ENCODE peak calls at places on chromosomes 11 and 22, in five cellular contexts. C is mammary epithelial cell, I is stomach, T is neural progenitor cell, P is natural killer cell. K is an unnamed sample.

GRCh38 chr11:125275905-125276634 is 111.5 kb downstream of the PKNOX2 start:
- DNase-seq in C (peak; percentile 45), I (no peak), T (no peak), P (no peak), K (no peak)

GRCh38 chr11:34333787-34334186 is 24.0 kb downstream of the ABTB2 start:
- DNase-seq in C (no peak), I (no peak), T (no peak), P (no peak), K (no peak)

GRCh38 chr11:57345555-57346151 is 7.5 kb downstream of the P2RX3 start:
- DNase-seq in C (peak; percentile 60), I (peak; percentile 85), T (peak; percentile 87), P (peak; percentile 57), K (peak; percentile 51)

GRCh38 chr11:4891996-4892640 is 10.4 kb downstream of the OR51T1 start:
- DNase-seq in C (peak; percentile 82), I (no peak), T (no peak), P (no peak), K (no peak)

GRCh38 chr11:66880484-66881211 is 23.8 kb downstream of the LRFN4 start:
- DNase-seq in C (peak; percentile 92), I (peak; percentile 75), T (no peak), P (no peak), K (no peak)

GRCh38 chr11:46117842-46118241 is 3.4 kb downstream of the PHF21A start:
- DNase-seq in C (no peak), I (no peak), T (no peak), P (no peak), K (no peak)

GRCh38 chr11:32817843-32818183 is 11.9 kb upstream of the PRRG4 start:
- DNase-seq in C (no peak), I (no peak), T (no peak), P (no peak), K (no peak)

GRCh38 chr22:33687464-33687863 is 232.8 kb downstream of the LARGE1 start:
- DNase-seq in C (no peak), I (no peak), T (no peak), P (no peak), K (no peak)

GRCh38 chr11:47268448-47269001 is 1.4 kb upstream of the MADD start:
- DNase-seq in C (no peak), I (no peak), T (no peak), P (no peak), K (no peak)

DNA sequence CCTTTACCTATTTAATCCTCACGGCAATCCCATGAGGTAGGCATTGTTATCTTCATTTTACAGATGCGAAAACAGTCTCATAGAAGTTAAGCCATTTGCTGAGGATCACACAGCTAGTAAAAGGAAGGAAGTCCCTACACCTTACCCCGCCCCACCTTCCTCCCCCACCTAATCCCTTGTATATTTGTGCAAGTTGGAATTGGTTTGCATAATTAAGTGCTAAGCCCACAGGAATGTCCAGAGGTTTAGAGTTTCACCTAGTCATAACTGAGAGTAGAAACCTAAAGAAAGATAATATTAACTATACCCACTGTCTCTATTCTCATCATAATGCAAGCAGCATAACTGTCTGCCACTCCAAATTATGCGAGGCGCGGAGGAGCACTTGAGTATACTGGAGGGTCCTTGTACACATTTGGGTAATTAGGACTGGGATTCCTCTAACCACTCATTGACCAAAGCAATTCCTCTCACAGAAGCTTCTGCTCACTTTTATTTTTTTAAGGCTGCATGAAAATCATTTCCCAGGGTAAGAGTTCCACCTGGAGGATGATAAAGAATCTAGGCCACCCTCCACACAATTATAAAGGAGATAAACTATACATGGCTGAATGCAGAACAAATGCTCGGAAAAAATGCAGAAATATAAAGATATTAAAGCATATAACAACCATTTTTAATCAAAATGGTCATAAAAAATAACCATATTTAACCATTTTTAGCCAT is 199.9 kb downstream of the FAM181B start:
- DNase-seq in C (peak; percentile 0), I (no peak), T (peak; percentile 13), P (no peak), K (no peak)
- TF ChIP-seq CTCF in C (no peak), I (no peak), T (no peak), P (no peak), K (no peak)

GRCh38 chr11:1521382-1522080 is 35.0 kb upstream of the MOB2 start:
- DNase-seq in C (no peak), I (no peak), T (no peak), P (no peak), K (no peak)
- TF ChIP-seq CTCF in C (no peak), I (no peak), T (no peak), P (no peak), K (no peak)

DNA sequence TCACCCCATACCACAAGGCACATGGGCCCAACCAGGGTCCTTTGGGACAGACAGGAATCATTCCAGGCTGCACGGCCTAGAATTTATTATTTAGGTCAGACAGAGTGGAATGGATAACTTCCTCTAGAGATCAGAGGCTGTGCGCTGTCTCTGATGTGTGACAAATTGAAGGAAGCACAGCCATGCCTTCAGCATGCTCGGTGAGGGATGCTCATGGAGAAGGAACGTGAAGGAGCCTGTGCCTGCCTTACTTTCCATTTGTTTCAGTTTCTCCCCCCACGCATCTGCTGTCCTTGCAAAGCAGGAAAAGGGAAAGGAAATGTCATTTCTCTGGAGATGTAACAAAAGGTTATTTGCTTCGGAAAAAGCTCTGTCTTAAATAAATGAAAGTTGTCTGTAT is 644.1 kb downstream of the OPCML start:
- DNase-seq in C (no peak), I (no peak), T (no peak), P (no peak), K (no peak)
- TF ChIP-seq CTCF in C (no peak), I (no peak), T (no peak), P (no peak), K (no peak)

GRCh38 chr11:118522571-118523072 is 4.7 kb upstream of the TTC36 start:
- DNase-seq in C (peak; percentile 26), I (no peak), T (peak; percentile 55), P (no peak), K (no peak)
- TF ChIP-seq CTCF in C (peak; percentile 40), I (peak; percentile 13), T (peak; percentile 49), P (no peak), K (no peak)

GRCh38 chr22:38305481-38306448 is 11.5 kb downstream of the CSNK1E start:
- DNase-seq in C (peak; percentile 63), I (no peak), T (peak; percentile 49), P (no peak), K (no peak)

GRCh38 chr22:38303974-38304373 is 13.3 kb downstream of the CSNK1E start:
- DNase-seq in C (no peak), I (no peak), T (no peak), P (no peak), K (no peak)

GRCh38 chr22:38302906-38303305 is 14.3 kb downstream of the CSNK1E start:
- DNase-seq in C (no peak), I (no peak), T (no peak), P (no peak), K (no peak)

GRCh38 chr22:38300197-38300945 is 16.9 kb downstream of the CSNK1E start:
- DNase-seq in C (no peak), I (no peak), T (no peak), P (no peak), K (no peak)

GRCh38 chr22:38304526-38304925 is 12.7 kb downstream of the CSNK1E start:
- DNase-seq in C (no peak), I (no peak), T (no peak), P (no peak), K (no peak)
- TF ChIP-seq CTCF in C (no peak), I (no peak), T (peak; percentile 11), P (no peak), K (no peak)

GRCh38 chr11:111527279-111527678 is 12.7 kb downstream of the HOATZ start:
- DNase-seq in C (no peak), I (no peak), T (no peak), P (no peak), K (no peak)

GRCh38 chr11:111526501-111526900 is 11.9 kb downstream of the HOATZ start:
- DNase-seq in C (peak; percentile 92), I (no peak), T (no peak), P (no peak), K (no peak)

GRCh38 chr11:111531156-111531555 is 9.4 kb upstream of the LAYN start:
- DNase-seq in C (peak; percentile 74), I (no peak), T (no peak), P (no peak), K (no peak)

GRCh38 chr11:111530091-111530490 is 10.4 kb upstream of the LAYN start:
- DNase-seq in C (peak; percentile 85), I (no peak), T (no peak), P (no peak), K (no peak)

GRCh38 chr11:111528557-111528956 is 12.0 kb upstream of the LAYN start:
- DNase-seq in C (no peak), I (no peak), T (no peak), P (no peak), K (no peak)
- TF ChIP-seq CTCF in C (no peak), I (no peak), T (no peak), P (no peak), K (no peak)

DNA sequence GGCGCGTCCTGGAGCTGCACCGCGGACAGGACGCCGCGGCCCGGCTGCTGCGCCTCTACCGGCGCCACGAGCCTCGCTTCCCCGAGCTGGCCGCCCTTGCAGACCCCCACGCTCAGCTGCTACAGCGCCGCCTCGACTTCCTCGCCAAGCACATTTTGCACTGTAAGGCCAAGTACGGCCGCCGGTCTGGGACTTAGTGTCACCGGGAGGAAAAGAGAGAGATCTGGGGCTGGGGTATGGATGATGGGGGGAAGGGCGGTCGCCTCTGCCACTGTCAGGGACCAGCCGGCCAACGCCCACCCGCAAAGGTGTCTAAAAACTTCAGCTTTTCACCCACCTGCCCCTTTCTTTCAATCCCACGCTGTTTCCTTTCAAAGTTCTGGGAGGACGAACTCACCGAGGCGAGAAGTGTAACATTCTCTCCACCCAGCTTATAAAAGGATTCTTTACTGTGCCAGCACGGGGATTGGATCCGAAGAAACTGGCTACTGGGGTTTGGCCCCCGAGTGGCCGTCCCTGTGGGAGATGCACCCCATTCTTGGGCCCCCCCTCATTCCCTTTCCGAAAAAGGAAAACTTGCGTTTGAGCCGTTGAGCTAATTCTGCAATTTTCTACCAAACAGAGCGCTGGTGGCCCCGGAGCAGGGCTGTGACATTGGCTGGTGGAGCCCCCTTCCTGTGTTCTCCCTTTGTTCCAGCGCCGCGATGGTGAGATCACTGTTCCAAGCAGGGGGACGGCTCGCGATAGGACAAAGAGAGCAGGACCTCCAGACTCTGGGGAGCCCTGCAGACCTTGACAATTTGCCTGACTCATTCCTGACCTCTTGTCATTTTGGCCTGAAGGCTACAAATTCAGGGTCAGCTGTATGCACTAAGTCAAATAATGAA is 1.7 kb downstream of the FJX1 start:
- DNase-seq in C (no peak), I (no peak), T (peak; percentile 87), P (no peak), K (peak; percentile 61)
- TF ChIP-seq CTCF in C (no peak), I (no peak), T (no peak), P (no peak), K (no peak)